ENCODE peak calls at places on chromosomes 12 and 14, in seven cellular contexts. L is vagina, S is neural crest cell, K is gastrocnemius medialis, A is cardiac fibroblast, Y is fibroblast of pulmonary artery, W is tibial artery. I is an unnamed sample.

GRCh38 chr12:93292731-93293566 is 84.8 kb upstream of the NUDT4 start:
- DNase-seq in L (no peak), S (no peak), K (no peak), A (no peak), Y (no peak), W (no peak), I (no peak)

GRCh38 chr12:11497995-11498394 is 102.6 kb upstream of the PRB2 start:
- DNase-seq in L (no peak), S (no peak), K (no peak), A (no peak), Y (no peak), W (no peak), I (no peak)

GRCh38 chr12:77845831-77846230 is 15.1 kb downstream of the NAV3 start:
- DNase-seq in L (no peak), S (no peak), K (no peak), A (peak), Y (peak), W (no peak), I (no peak)

GRCh38 chr12:66848967-66849366 is 170.1 kb upstream of the GRIP1 start:
- DNase-seq in L (no peak), S (no peak), K (no peak), A (no peak), Y (no peak), W (no peak), I (no peak)

GRCh38 chr12:85866929-85867776 is 6.9 kb upstream of the NTS start:
- DNase-seq in L (no peak), S (peak), K (no peak), A (peak), Y (peak), W (no peak), I (peak)

GRCh38 chr12:3520168-3520567 is 29.2 kb downstream of the PRMT8 start:
- DNase-seq in L (no peak), S (no peak), K (no peak), A (no peak), Y (no peak), W (no peak), I (no peak)

GRCh38 chr12:132503611-132504204 is 13.8 kb downstream of the FBRSL1 start:
- DNase-seq in L (no peak), S (no peak), K (peak), A (no peak), Y (peak), W (no peak), I (no peak)

GRCh38 chr14:104795781-104796681 is 483 bp upstream of the AKT1 start:
- DNase-seq in L (no peak), S (no peak), K (no peak), A (peak), Y (peak), W (no peak), I (peak)

GRCh38 chr14:56795284-56795622 is 15.0 kb downstream of the OTX2 start:
- DNase-seq in L (no peak), S (no peak), K (no peak), A (no peak), Y (no peak), W (no peak), I (no peak)

GRCh38 chr12:1908758-1909157 is 9.7 kb downstream of the CACNA2D4 start:
- DNase-seq in L (no peak), S (no peak), K (no peak), A (no peak), Y (no peak), W (no peak), I (no peak)

GRCh38 chr14:38578278-38578681 is 322.4 kb upstream of the CLEC14A start:
- DNase-seq in L (no peak), S (no peak), K (no peak), A (peak), Y (peak), W (no peak), I (no peak)

GRCh38 chr12:25250744-25251730 is at the start of gene KRAS:
- DNase-seq in L (peak), S (peak), K (peak), A (peak), Y (peak), W (peak), I (peak)
- TF ChIP-seq CTCF in L (no peak), S (no peak), K (no peak), A (no peak), Y (no peak), W (no peak), I (no peak)

DNA sequence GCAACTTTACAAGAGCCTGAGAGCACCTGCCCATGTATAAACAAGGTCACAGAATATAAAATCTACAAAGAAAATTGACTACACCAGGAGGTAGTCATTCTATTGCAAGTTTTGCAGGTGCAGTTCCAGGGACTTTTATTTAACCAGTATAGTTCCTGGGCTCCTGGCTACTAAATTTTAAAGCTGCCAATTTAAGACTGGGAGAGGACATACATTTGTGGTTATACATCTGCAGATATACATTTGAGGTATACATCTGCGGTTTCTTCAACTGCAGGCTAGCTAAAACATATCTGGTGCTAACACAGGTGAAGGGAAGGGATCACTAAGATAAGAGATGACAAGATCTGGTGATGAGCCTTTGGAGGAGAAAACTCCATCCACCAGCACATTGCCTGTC is 30.2 kb downstream of the BBS10 start:
- DNase-seq in L (no peak), S (no peak), K (no peak), A (no peak), Y (no peak), W (no peak), I (no peak)
- TF ChIP-seq CTCF in L (no peak), S (no peak), K (no peak), A (no peak), Y (no peak), W (no peak), I (no peak)

GRCh38 chr14:98548071-98548686 is 723.8 kb downstream of the BCL11B start:
- DNase-seq in L (no peak), S (no peak), K (no peak), A (no peak), Y (no peak), W (no peak), I (peak)

GRCh38 chr14:98555440-98555839 is 716.6 kb downstream of the BCL11B start:
- DNase-seq in L (no peak), S (no peak), K (no peak), A (no peak), Y (no peak), W (no peak), I (no peak)

DNA sequence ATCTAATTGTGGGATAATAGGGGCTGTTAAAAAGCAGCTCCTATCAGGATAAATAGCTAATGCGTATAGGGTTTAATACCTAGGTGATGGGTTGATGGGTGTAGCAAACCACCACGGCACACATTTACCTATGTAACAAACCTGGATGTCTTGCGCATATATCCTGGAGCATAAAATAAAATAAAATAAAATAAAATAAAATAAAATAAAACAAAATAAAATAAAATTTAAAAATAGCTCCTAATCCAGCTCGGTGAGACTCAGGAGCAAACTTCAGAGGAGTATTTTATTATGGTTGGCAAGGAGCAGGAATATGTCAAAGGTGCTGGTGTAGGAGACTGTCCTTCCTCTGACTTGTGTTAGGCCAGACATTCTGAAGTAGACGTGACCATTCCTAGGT is 721.0 kb downstream of the BCL11B start:
- DNase-seq in L (no peak), S (no peak), K (no peak), A (no peak), Y (no peak), W (no peak), I (no peak)
- TF ChIP-seq CTCF in L (no peak), S (no peak), K (no peak), A (no peak), Y (no peak), W (no peak), I (no peak)

GRCh38 chr12:48451372-48451771 is 21.0 kb upstream of the ANP32D start:
- DNase-seq in L (no peak), S (no peak), K (no peak), A (no peak), Y (no peak), W (no peak), I (no peak)

GRCh38 chr12:48459259-48459658 is 13.1 kb upstream of the ANP32D start:
- DNase-seq in L (no peak), S (no peak), K (no peak), A (no peak), Y (no peak), W (no peak), I (no peak)

GRCh38 chr12:48455116-48455515 is 17.2 kb upstream of the ANP32D start:
- DNase-seq in L (no peak), S (no peak), K (no peak), A (no peak), Y (no peak), W (no peak), I (no peak)

DNA sequence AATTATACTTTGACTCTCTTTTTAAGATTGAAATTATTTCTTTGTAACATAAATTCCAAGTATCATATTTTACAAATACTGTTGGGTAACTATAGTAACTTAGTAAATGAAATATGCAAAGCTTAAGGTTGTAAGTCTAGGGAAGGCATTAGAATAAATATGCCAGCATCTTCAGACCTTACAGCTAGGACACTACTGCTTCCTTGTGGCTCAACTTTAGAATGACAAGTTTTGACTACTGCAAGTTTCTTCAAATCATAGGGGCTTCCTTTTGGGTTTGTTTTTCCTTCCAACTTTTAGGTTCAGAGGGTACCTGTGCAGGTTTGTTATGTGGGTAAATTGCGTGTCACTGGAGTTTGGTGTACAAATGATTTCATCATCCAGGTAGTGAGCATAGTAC is 17.7 kb upstream of the ANP32D start:
- DNase-seq in L (no peak), S (no peak), K (no peak), A (peak), Y (peak), W (no peak), I (no peak)
- TF ChIP-seq CTCF in L (no peak), S (peak), K (no peak), A (peak), Y (peak), W (peak), I (peak)

DNA sequence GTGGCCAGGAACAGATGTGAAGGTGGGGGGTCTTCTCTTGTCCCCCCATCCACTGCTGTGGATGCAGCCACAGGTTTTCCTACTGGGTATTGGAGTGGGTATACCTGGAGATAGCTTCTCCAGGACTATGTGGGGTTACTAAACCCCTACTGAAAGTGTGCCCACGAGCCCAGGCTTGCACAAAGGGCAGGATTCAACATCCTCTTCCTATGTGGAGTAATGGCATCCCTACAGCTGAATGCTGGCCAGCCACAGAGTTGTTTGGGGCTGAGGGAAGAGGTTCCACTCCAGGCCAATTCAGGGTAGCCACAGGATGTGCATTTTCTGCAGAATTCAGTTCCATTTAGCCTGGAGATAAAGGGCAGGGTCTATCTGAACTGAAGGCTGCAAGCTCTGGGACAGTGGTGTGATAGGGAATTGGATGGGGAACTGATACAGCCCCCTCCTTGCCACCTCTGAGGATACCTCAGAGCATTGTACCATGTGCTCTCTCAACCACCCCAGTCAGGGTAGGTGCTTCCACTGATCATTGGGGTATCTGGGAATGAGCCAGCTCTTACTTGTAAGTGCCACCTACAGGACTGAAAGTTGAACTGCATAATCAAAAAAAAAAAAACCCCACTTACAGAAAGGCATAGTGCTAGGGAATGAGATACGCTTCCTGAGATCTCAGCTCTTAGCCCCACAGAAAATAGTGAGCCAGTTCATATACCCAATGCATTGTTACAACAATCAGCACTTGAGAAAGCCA is 187.1 kb downstream of the KITLG start:
- DNase-seq in L (no peak), S (no peak), K (no peak), A (peak), Y (peak), W (no peak), I (no peak)
- TF ChIP-seq CTCF in L (no peak), S (peak), K (no peak), A (peak), Y (peak), W (no peak), I (peak)

GRCh38 chr12:98736352-98737326 is 91.5 kb downstream of the APAF1 start:
- DNase-seq in L (no peak), S (no peak), K (no peak), A (no peak), Y (no peak), W (no peak), I (no peak)
- TF ChIP-seq CTCF in L (no peak), S (no peak), K (no peak), A (no peak), Y (no peak), W (no peak), I (no peak)

GRCh38 chr14:88468396-88468795 is 82.9 kb downstream of the SPATA7 start:
- DNase-seq in L (no peak), S (no peak), K (no peak), A (peak), Y (peak), W (no peak), I (no peak)

GRCh38 chr14:88463318-88463717 is 77.9 kb downstream of the SPATA7 start:
- DNase-seq in L (no peak), S (peak), K (no peak), A (no peak), Y (peak), W (no peak), I (peak)
- TF ChIP-seq CTCF in L (no peak), S (peak), K (no peak), A (peak), Y (peak), W (no peak), I (peak)

I was measured in activated CD8-positive, alpha-beta T cell treated with anti-CD3 and anti-CD28 coated beads for 36 hours.